ENCODE peak calls at places on chromosome 20, in five cellular contexts. One of them, this sample, is unnamed.

GRCh38 chr20:50193851-50194830 is 3.5 kb downstream of the CEBPB start:
- DNase-seq in Calu3: no peak
- DNase-seq in PC-3: no peak
- DNase-seq in heart right ventricle: no peak
- DNase-seq in endothelial cell: no peak
- DNase-seq in this sample: no peak

GRCh38 chr20:44137210-44137781 is 49.7 kb downstream of the JPH2 start:
- DNase-seq in PC-3: no peak
- DNase-seq in Calu3: no peak
- DNase-seq in endothelial cell: no peak
- DNase-seq in heart right ventricle: peak
- DNase-seq in this sample: no peak

GRCh38 chr20:57772349-57772964 is 62.6 kb upstream of the PMEPA1 start:
- DNase-seq in Calu3: peak
- DNase-seq in endothelial cell: no peak
- DNase-seq in heart right ventricle: no peak
- DNase-seq in PC-3: peak
- DNase-seq in this sample: no peak

GRCh38 chr20:63738687-63739128 is 868 bp upstream of the SLC2A4RG start:
- DNase-seq in endothelial cell: peak
- DNase-seq in PC-3: no peak
- DNase-seq in heart right ventricle: peak
- DNase-seq in Calu3: no peak
- DNase-seq in this sample: peak

GRCh38 chr20:45088247-45088646 is 12.7 kb downstream of the KCNS1 start:
- DNase-seq in Calu3: no peak
- DNase-seq in endothelial cell: no peak
- DNase-seq in PC-3: peak
- DNase-seq in heart right ventricle: no peak
- DNase-seq in this sample: no peak

GRCh38 chr20:63330940-63331339 is 30.2 kb downstream of the CHRNA4 start:
- DNase-seq in endothelial cell: no peak
- DNase-seq in PC-3: no peak
- DNase-seq in heart right ventricle: no peak
- DNase-seq in Calu3: no peak
- DNase-seq in this sample: no peak

GRCh38 chr20:4171538-4172116 is 156.3 kb upstream of the RNF24 start:
- DNase-seq in Calu3: no peak
- DNase-seq in heart right ventricle: no peak
- DNase-seq in PC-3: no peak
- DNase-seq in endothelial cell: no peak
- DNase-seq in this sample: no peak

GRCh38 chr20:57576942-57577550 is 16.1 kb downstream of the PCK1 start:
- DNase-seq in endothelial cell: no peak
- DNase-seq in heart right ventricle: no peak
- DNase-seq in PC-3: no peak
- DNase-seq in Calu3: no peak
- DNase-seq in this sample: no peak

GRCh38 chr20:50561379-50562078 is 51.3 kb downstream of the PTPN1 start:
- DNase-seq in endothelial cell: no peak
- DNase-seq in heart right ventricle: no peak
- DNase-seq in PC-3: peak
- DNase-seq in Calu3: no peak
- DNase-seq in this sample: no peak

GRCh38 chr20:4297141-4297826 is 281.9 kb upstream of the RNF24 start:
- DNase-seq in heart right ventricle: no peak
- DNase-seq in PC-3: no peak
- DNase-seq in Calu3: no peak
- DNase-seq in endothelial cell: no peak
- DNase-seq in this sample: no peak

GRCh38 chr20:32702706-32703425 is 29.1 kb upstream of the C20orf203 start:
- DNase-seq in heart right ventricle: no peak
- DNase-seq in endothelial cell: no peak
- DNase-seq in Calu3: no peak
- DNase-seq in PC-3: no peak
- DNase-seq in this sample: no peak

GRCh38 chr20:19784511-19785172 is 26.6 kb downstream of the RIN2 start:
- DNase-seq in Calu3: peak
- DNase-seq in heart right ventricle: peak
- DNase-seq in endothelial cell: peak
- DNase-seq in PC-3: peak
- DNase-seq in this sample: peak

GRCh38 chr20:60253471-60253870 is 295.2 kb downstream of the CDH26 start:
- DNase-seq in endothelial cell: no peak
- DNase-seq in Calu3: no peak
- DNase-seq in PC-3: no peak
- DNase-seq in heart right ventricle: no peak
- DNase-seq in this sample: no peak

GRCh38 chr20:61964675-61965605 is 100.7 kb downstream of the TAF4 start:
- DNase-seq in heart right ventricle: no peak
- DNase-seq in PC-3: no peak
- DNase-seq in Calu3: no peak
- DNase-seq in endothelial cell: no peak
- DNase-seq in this sample: no peak

GRCh38 chr20:49608752-49609670 is 41.1 kb upstream of the PTGIS start:
- DNase-seq in endothelial cell: peak
- DNase-seq in heart right ventricle: peak
- DNase-seq in Calu3: peak
- DNase-seq in PC-3: peak
- DNase-seq in this sample: peak

GRCh38 chr20:47243003-47243402 is 113.5 kb downstream of the ZMYND8 start:
- DNase-seq in PC-3: no peak
- DNase-seq in endothelial cell: no peak
- DNase-seq in Calu3: no peak
- DNase-seq in heart right ventricle: no peak
- DNase-seq in this sample: no peak

GRCh38 chr20:25300496-25301170 is 52.7 kb downstream of the PYGB start:
- DNase-seq in endothelial cell: peak
- DNase-seq in heart right ventricle: no peak
- DNase-seq in Calu3: no peak
- DNase-seq in PC-3: no peak
- DNase-seq in this sample: no peak

GRCh38 chr20:22411568-22412450 is 172.6 kb downstream of the FOXA2 start:
- DNase-seq in PC-3: no peak
- DNase-seq in endothelial cell: no peak
- DNase-seq in Calu3: peak
- DNase-seq in heart right ventricle: no peak
- DNase-seq in this sample: no peak

GRCh38 chr20:42795399-42795798 is 394.3 kb downstream of the PTPRT start:
- DNase-seq in PC-3: no peak
- DNase-seq in Calu3: no peak
- DNase-seq in endothelial cell: no peak
- DNase-seq in heart right ventricle: no peak
- DNase-seq in this sample: no peak

DNA sequence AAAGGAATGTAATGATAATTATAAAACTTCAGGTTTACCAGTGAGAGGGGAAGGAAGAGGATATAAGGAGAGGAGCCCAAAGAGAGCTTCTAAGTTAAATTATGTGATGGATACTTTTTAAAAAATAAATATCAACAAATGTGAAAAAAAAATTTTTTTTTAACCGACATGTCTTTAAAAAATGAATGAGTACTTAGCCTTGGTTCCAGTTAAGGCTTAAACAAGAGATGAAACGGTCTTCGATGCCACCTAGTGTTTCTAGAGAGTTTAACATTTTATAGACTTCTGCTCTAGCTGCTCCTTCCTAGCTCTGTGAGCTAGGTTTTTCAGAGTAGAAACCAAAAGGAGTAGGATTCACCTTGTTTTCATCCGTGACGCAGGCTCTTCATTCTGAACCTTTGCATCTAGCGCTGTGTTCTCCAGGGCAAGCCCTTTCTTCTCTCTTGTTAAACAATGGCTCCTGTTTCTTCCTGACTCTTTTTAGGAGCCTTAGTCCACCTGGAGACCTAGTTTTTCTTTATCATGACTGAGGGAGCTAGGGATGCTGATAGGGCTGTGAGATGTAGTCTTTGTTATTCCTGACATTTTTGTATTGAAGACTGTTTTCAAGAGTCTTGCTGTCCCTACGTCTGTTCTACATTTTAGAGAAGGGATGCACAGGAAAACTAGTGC is 42.4 kb upstream of the GNRH2 start:
- DNase-seq in Calu3: no peak
- DNase-seq in PC-3: peak
- DNase-seq in heart right ventricle: no peak
- DNase-seq in endothelial cell: no peak
- DNase-seq in this sample: no peak
- TF ChIP-seq CTCF in Calu3: no peak
- TF ChIP-seq CTCF in PC-3: peak
- TF ChIP-seq CTCF in heart right ventricle: peak
- TF ChIP-seq CTCF in endothelial cell: peak
- TF ChIP-seq CTCF in this sample: peak

GRCh38 chr20:31440012-31440659 is at the start of gene DEFB123:
- DNase-seq in endothelial cell: no peak
- DNase-seq in Calu3: peak
- DNase-seq in PC-3: no peak
- DNase-seq in heart right ventricle: no peak
- DNase-seq in this sample: no peak
- TF ChIP-seq CTCF in endothelial cell: no peak
- TF ChIP-seq CTCF in Calu3: peak
- TF ChIP-seq CTCF in PC-3: peak
- TF ChIP-seq CTCF in heart right ventricle: no peak
- TF ChIP-seq CTCF in this sample: no peak

GRCh38 chr20:38209054-38209675 is 44.1 kb upstream of the TGM2 start:
- DNase-seq in PC-3: no peak
- DNase-seq in endothelial cell: no peak
- DNase-seq in heart right ventricle: peak
- DNase-seq in Calu3: no peak
- DNase-seq in this sample: no peak
- TF ChIP-seq CTCF in PC-3: no peak
- TF ChIP-seq CTCF in endothelial cell: no peak
- TF ChIP-seq CTCF in heart right ventricle: no peak
- TF ChIP-seq CTCF in Calu3: no peak
- TF ChIP-seq CTCF in this sample: no peak

GRCh38 chr20:46087161-46087560 is 2.6 kb downstream of the NCOA5 start:
- DNase-seq in Calu3: no peak
- DNase-seq in heart right ventricle: no peak
- DNase-seq in PC-3: peak
- DNase-seq in endothelial cell: no peak
- DNase-seq in this sample: no peak

GRCh38 chr20:46089076-46089337 is 755 bp downstream of the NCOA5 start:
- DNase-seq in PC-3: no peak
- DNase-seq in heart right ventricle: no peak
- DNase-seq in Calu3: no peak
- DNase-seq in endothelial cell: no peak
- DNase-seq in this sample: no peak

GRCh38 chr20:46090095-46090388 is 280 bp upstream of the NCOA5 start:
- DNase-seq in endothelial cell: no peak
- DNase-seq in Calu3: no peak
- DNase-seq in PC-3: no peak
- DNase-seq in heart right ventricle: no peak
- DNase-seq in this sample: no peak

GRCh38 chr20:46088409-46089075 is 1.2 kb downstream of the NCOA5 start:
- DNase-seq in heart right ventricle: no peak
- DNase-seq in PC-3: peak
- DNase-seq in endothelial cell: no peak
- DNase-seq in Calu3: peak
- DNase-seq in this sample: no peak

GRCh38 chr20:46089338-46090094 is at the start of gene NCOA5:
- DNase-seq in PC-3: peak
- DNase-seq in heart right ventricle: peak
- DNase-seq in Calu3: peak
- DNase-seq in endothelial cell: peak
- DNase-seq in this sample: peak
- TF ChIP-seq CTCF in PC-3: peak
- TF ChIP-seq CTCF in heart right ventricle: peak
- TF ChIP-seq CTCF in Calu3: peak
- TF ChIP-seq CTCF in endothelial cell: peak
- TF ChIP-seq CTCF in this sample: no peak